ENCODE peak calls at places on chromosomes 4 and X, in eight cellular contexts. B is amniotic epithelial cell; N is stimulated activated CD8-positive, alpha-beta memory T cell treated with anti-CD3 and anti-CD28 coated beads, Interleukin-15, amount 100 ng/mL, for 1 hour; H is AG08395; L is Caki2; X is keratinocyte; Z is amygdala; O is nephron progenitor cell. A is an unnamed sample.

GRCh38 chr4:16772366-16772850 is 126.0 kb downstream of the LDB2 start:
- DNase-seq in B (no peak), N (no peak), H (no peak), L (no peak), X (no peak), Z (no peak), O (no peak), A (peak)

GRCh38 chrX:43809463-43809862 is 72.8 kb downstream of the MAOB start:
- DNase-seq in B (peak), N (no peak), H (peak), L (no peak), X (no peak), Z (no peak), O (no peak), A (peak)

GRCh38 chr4:5710962-5711478 is at the start of gene EVC:
- DNase-seq in B (peak), N (no peak), H (peak), L (peak), X (no peak), Z (peak), O (peak), A (peak)

GRCh38 chrX:154805696-154806091 is 409 bp upstream of the MPP1 start:
- DNase-seq in B (peak), N (no peak), H (peak), L (no peak), X (no peak), Z (no peak), O (no peak), A (peak)

GRCh38 chr4:164930647-164931046 is 46.8 kb downstream of the TRIM61 start:
- DNase-seq in B (no peak), N (no peak), H (no peak), L (no peak), X (no peak), Z (no peak), O (no peak), A (no peak)

GRCh38 chrX:131746491-131746968 is 202.7 kb downstream of the OR13H1 start:
- DNase-seq in B (no peak), N (no peak), H (peak), L (no peak), X (no peak), Z (no peak), O (no peak), A (no peak)

GRCh38 chrX:103730746-103731508 is 20.2 kb downstream of the TMEM31 start:
- DNase-seq in B (peak), N (no peak), H (peak), L (no peak), X (peak), Z (no peak), O (no peak), A (peak)

GRCh38 chr4:85741921-85742591 is 267.1 kb downstream of the ARHGAP24 start:
- DNase-seq in B (no peak), N (no peak), H (no peak), L (no peak), X (no peak), Z (peak), O (no peak), A (no peak)

GRCh38 chr4:151687021-151687640 is 73.7 kb downstream of the GATB start:
- DNase-seq in B (peak), N (no peak), H (no peak), L (no peak), X (no peak), Z (no peak), O (no peak), A (no peak)

GRCh38 chr4:55125087-55125721 is at the start of gene KDR:
- DNase-seq in B (peak), N (no peak), H (peak), L (no peak), X (no peak), Z (no peak), O (peak), A (peak)

GRCh38 chr4:80213117-80213815 is 16.0 kb downstream of the PRDM8 start:
- DNase-seq in B (peak), N (no peak), H (peak), L (no peak), X (no peak), Z (no peak), O (no peak), A (peak)

GRCh38 chrX:29867971-29868370 is 347.4 kb upstream of the MAGEB2 start:
- DNase-seq in B (no peak), N (no peak), H (no peak), L (no peak), X (no peak), Z (no peak), O (no peak), A (no peak)

GRCh38 chrX:63250253-63250868 is 100.8 kb downstream of the SPIN4 start:
- DNase-seq in B (peak), N (no peak), H (peak), L (peak), X (peak), Z (no peak), O (peak), A (peak)

GRCh38 chrX:21509912-21510311 is 135.7 kb downstream of the CNKSR2 start:
- DNase-seq in B (peak), N (no peak), H (no peak), L (no peak), X (peak), Z (no peak), O (no peak), A (no peak)

GRCh38 chrX:4825550-4825949 is 1112.1 kb upstream of the PRKX start:
- DNase-seq in B (no peak), N (no peak), H (no peak), L (no peak), X (no peak), Z (no peak), O (no peak), A (no peak)

GRCh38 chr4:81195475-81195874 is 19.5 kb downstream of the PRKG2 start:
- DNase-seq in B (no peak), N (no peak), H (no peak), L (no peak), X (no peak), Z (no peak), O (no peak), A (no peak)

GRCh38 chr4:65358914-65359313 is 311.4 kb downstream of the EPHA5 start:
- DNase-seq in B (no peak), N (no peak), H (no peak), L (no peak), X (no peak), Z (no peak), O (no peak), A (no peak)

GRCh38 chrX:10111364-10112148 is 45.2 kb upstream of the CLCN4 start:
- DNase-seq in B (peak), N (no peak), H (peak), L (no peak), X (no peak), Z (no peak), O (no peak), A (no peak)

GRCh38 chr4:182925298-182925738 is 8.1 kb upstream of the DCTD start:
- DNase-seq in B (peak), N (peak), H (peak), L (peak), X (no peak), Z (peak), O (peak), A (peak)

GRCh38 chr4:75671802-75672421 is 1.3 kb downstream of the G3BP2 start:
- DNase-seq in B (no peak), N (no peak), H (no peak), L (no peak), X (no peak), Z (no peak), O (no peak), A (no peak)

GRCh38 chr4:147843162-147843561 is 111.3 kb downstream of the ARHGAP10 start:
- DNase-seq in B (peak), N (no peak), H (no peak), L (peak), X (no peak), Z (no peak), O (peak), A (no peak)

GRCh38 chrX:63754141-63754859 is 30.7 kb downstream of the ARHGEF9 start:
- DNase-seq in B (peak), N (no peak), H (no peak), L (peak), X (no peak), Z (no peak), O (no peak), A (peak)

GRCh38 chrX:153395613-153396319 is 5.4 kb downstream of the PNMA6E start:
- DNase-seq in B (no peak), N (no peak), H (no peak), L (no peak), X (no peak), Z (no peak), O (no peak), A (no peak)

GRCh38 chrX:10656214-10656613 is 35.8 kb upstream of the MID1 start:
- DNase-seq in B (no peak), N (no peak), H (no peak), L (no peak), X (no peak), Z (no peak), O (no peak), A (no peak)

GRCh38 chr4:150253965-150254364 is 175.7 kb downstream of the DCLK2 start:
- DNase-seq in B (no peak), N (no peak), H (no peak), L (no peak), X (no peak), Z (no peak), O (no peak), A (no peak)

GRCh38 chr4:150258569-150258968 is 180.3 kb downstream of the DCLK2 start:
- DNase-seq in B (no peak), N (no peak), H (no peak), L (no peak), X (no peak), Z (no peak), O (no peak), A (no peak)

GRCh38 chrX:39261446-39262147 is 460.3 kb downstream of the MID1IP1 start:
- DNase-seq in B (peak), N (no peak), H (peak), L (peak), X (peak), Z (no peak), O (peak), A (peak)

GRCh38 chrX:22171287-22172060 is 101.2 kb upstream of the CBLL2 start:
- DNase-seq in B (no peak), N (no peak), H (no peak), L (no peak), X (no peak), Z (no peak), O (no peak), A (no peak)

GRCh38 chr4:108941914-108942379 is 179.1 kb upstream of the ETNPPL start:
- DNase-seq in B (no peak), N (no peak), H (no peak), L (no peak), X (no peak), Z (no peak), O (peak), A (no peak)

GRCh38 chr4:81207793-81208192 is 7.2 kb downstream of the PRKG2 start:
- DNase-seq in B (peak), N (no peak), H (peak), L (no peak), X (no peak), Z (no peak), O (no peak), A (peak)

GRCh38 chr4:53676402-53676871 is 85.2 kb upstream of the LNX1 start:
- DNase-seq in B (peak), N (no peak), H (no peak), L (no peak), X (no peak), Z (no peak), O (no peak), A (peak)

GRCh38 chrX:38968344-38968743 is 167.1 kb downstream of the MID1IP1 start:
- DNase-seq in B (no peak), N (no peak), H (peak), L (no peak), X (no peak), Z (no peak), O (no peak), A (no peak)

GRCh38 chrX:118682258-118683014 is 45.0 kb upstream of the IL13RA1 start:
- DNase-seq in B (peak), N (no peak), H (no peak), L (no peak), X (no peak), Z (no peak), O (no peak), A (no peak)

GRCh38 chrX:30530591-30530990 is 47.0 kb downstream of the TASL start:
- DNase-seq in B (peak), N (no peak), H (peak), L (no peak), X (no peak), Z (no peak), O (no peak), A (peak)

A was measured in choroid plexus epithelial cell.